ENCODE peak calls at places on chromosomes 16 and 17, in five cellular contexts. C is H9, X is neuronal stem cell, L is mesenchymal stem cell, H is trophoblast cell. Z is an unnamed sample.

GRCh38 chr17:79304907-79305306 is 230.3 kb downstream of the ENGASE start:
- DNase-seq in C (peak; percentile 69), X (no peak), H (no peak), L (no peak), Z (peak; percentile 66)

GRCh38 chr16:152141-153128 is at the start of gene HBZ:
- DNase-seq in L (no peak), X (no peak), H (no peak), C (no peak), Z (no peak)

GRCh38 chr16:57533618-57534336 is 2.6 kb downstream of the CCDC102A start:
- DNase-seq in H (no peak), L (no peak), X (no peak), C (peak; percentile 25), Z (peak; percentile 43)

GRCh38 chr16:9114112-9114511 is 22.7 kb downstream of the HAPSTR1 start:
- DNase-seq in X (no peak), H (no peak), L (no peak), C (no peak), Z (no peak)

GRCh38 chr16:13988038-13988437 is 68.1 kb downstream of the ERCC4 start:
- DNase-seq in C (no peak), H (no peak), X (no peak), L (no peak), Z (no peak)

GRCh38 chr17:10197721-10198508 is 491 bp downstream of the GAS7 start:
- DNase-seq in H (no peak), X (no peak), L (peak; percentile 33), C (peak; percentile 49), Z (no peak)

GRCh38 chr16:593406-593805 is 3.5 kb downstream of the RAB40C start:
- DNase-seq in H (peak; percentile 87), X (no peak), C (no peak), L (no peak), Z (no peak)

GRCh38 chr17:79812969-79813825 is 16.3 kb upstream of the CBX8 start:
- DNase-seq in X (no peak), H (no peak), C (peak; percentile 50), L (no peak), Z (peak; percentile 63)

GRCh38 chr17:79517812-79518211 is 93.0 kb downstream of the RBFOX3 start:
- DNase-seq in L (no peak), C (no peak), H (no peak), X (no peak), Z (no peak)

GRCh38 chr16:2511128-2511785 is 2.5 kb upstream of the ATP6V0C start:
- DNase-seq in H (no peak), C (peak; percentile 57), X (no peak), L (peak; percentile 78), Z (no peak)

GRCh38 chr17:19958023-19958422 is 19.6 kb downstream of the AKAP10 start:
- DNase-seq in L (peak; percentile 86), C (peak; percentile 69), X (peak; percentile 40), H (peak; percentile 57), Z (no peak)

GRCh38 chr16:12602811-12603698 is 200.6 kb downstream of the CPPED1 start:
- DNase-seq in H (no peak), L (no peak), C (peak; percentile 7), X (no peak), Z (no peak)

GRCh38 chr17:48382989-48383388 is 47.0 kb downstream of the SKAP1 start:
- DNase-seq in H (no peak), L (peak; percentile 43), C (no peak), X (no peak), Z (no peak)

DNA sequence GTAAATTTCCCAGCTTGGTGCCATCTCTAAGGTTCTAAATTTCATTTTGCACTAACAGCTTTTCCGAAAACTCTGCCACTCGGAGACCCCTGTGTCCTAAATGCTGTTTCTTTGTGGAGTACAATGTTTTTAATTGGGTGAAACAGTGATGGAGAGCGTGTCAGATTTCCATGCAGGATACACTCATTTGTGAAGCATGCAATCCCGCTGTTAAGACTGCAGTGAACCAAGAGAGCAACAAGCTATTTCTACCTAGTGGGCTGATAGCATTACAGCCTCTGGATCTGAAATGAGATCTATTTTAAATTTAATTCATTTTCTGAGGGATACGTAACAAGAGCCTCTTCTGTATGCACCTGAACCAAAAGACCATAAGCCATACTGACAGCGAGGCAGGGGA is 200.0 kb upstream of the COX10 start:
- DNase-seq in X (no peak), H (no peak), C (no peak), L (no peak), Z (no peak)
- H3K4me2 ChIP-seq in X (no peak overlapping the region), H (no peak overlapping the region), C (no peak overlapping the region), L (no peak overlapping the region), Z (no peak overlapping the region)

DNA sequence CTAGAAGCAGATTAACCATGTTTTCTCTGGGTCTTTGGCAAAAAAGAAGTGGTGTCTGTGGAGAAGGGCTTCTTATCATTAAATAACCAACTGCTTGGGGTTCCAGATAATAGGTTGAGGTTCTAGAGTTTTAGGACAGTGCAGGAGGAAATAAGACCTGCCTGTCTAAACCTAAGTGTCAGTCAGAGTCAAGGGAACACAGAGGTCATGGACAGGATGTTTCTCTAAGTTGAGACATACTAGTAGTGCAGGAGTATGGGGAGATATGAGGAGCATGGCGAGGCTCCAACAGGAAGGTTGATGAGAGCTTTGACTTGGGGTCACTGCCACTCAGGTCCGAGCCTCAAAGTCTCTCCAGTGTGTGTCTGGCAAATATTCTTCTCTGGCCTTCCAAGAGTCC is 5.0 kb upstream of the ANKS4B start:
- DNase-seq in X (no peak), H (no peak), L (no peak), C (no peak), Z (no peak)
- H2BK12ac ChIP-seq in X (no peak overlapping the region), H (no peak overlapping the region), L (no peak overlapping the region), C (no peak overlapping the region), Z (no peak overlapping the region)

GRCh38 chr17:58238147-58238634 is at the start of gene LPO:
- DNase-seq in C (no peak), L (no peak), X (no peak), H (no peak), Z (no peak)
- H3K4me2 ChIP-seq in C (no peak within 1 kb of the TSS), L (no peak within 1 kb of the TSS), X (no peak within 1 kb of the TSS), H (no peak within 1 kb of the TSS), Z (no peak within 1 kb of the TSS)

GRCh38 chr17:797236-797635 is 15.1 kb downstream of the MRM3 start:
- DNase-seq in C (no peak), L (no peak), H (no peak), X (no peak), Z (no peak)
- H2BK12ac ChIP-seq in C (no peak overlapping the region), L (no peak overlapping the region), H (no peak overlapping the region), X (peak overlapping the region; percentile 43), Z (no peak overlapping the region)

GRCh38 chr16:86771506-86772230 is 193.3 kb downstream of the FOXL1 start:
- DNase-seq in L (peak; percentile 42), C (no peak), H (no peak), X (no peak), Z (no peak)
- H3K4me2 ChIP-seq in L (no peak overlapping the region), C (no peak overlapping the region), H (no peak overlapping the region), X (no peak overlapping the region), Z (no peak overlapping the region)

DNA sequence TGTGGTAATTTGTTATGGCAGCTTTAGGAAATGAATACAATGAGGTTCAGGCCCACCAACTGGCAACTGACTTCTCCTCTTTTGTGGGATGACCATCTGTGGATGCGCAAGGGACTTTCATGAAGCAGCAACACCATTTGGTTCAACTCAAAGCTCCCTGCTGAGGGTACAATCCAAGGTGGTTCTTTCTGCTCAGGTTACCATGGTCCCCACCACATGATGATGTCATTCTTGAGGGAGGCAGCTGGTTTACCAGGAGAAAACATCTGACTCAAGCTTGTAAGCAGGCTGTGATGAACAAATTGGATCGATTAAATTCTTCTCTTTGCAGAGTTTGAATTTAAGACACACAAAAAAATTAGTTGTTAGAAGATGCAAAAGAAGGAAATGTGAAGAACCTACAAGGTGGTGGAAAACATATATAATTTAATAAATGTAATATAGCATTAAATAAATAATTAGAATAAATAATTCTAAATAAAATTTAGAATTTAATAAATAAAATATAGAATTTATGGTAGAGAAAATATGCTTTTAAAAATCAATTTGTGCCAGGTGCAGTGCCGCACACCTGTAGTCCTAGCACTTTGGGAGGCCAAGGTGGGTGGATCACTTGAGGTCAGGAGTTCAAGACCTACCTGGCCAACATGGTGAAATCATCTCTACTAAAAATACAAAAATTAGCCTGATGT is 67.6 kb upstream of the ANKFN1 start:
- DNase-seq in L (no peak), C (no peak), H (no peak), X (no peak), Z (no peak)
- H2BK12ac ChIP-seq in L (no peak overlapping the region), C (no peak overlapping the region), H (no peak overlapping the region), X (no peak overlapping the region), Z (no peak overlapping the region)

DNA sequence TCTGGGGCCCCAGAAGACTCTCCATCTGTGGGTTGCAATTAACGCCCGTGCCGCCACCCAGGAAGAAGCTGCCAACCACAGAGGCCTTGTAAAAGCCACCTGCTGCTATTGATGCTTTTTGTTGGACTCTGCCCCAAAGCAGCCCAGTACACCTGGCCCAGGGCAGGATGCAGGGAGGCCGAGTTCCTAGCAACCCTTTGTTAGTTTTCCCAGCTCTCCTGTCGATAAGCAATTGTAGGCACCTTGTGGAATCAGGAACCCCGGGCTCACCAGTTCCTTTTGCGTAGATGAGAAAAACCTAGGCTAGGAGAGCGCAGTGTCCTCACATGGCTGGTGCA is 103.3 kb downstream of the ABCC6 start:
- DNase-seq in X (no peak), H (no peak), L (no peak), C (no peak), Z (no peak)
- H3K4me2 ChIP-seq in X (no peak overlapping the region), H (no peak overlapping the region), L (no peak overlapping the region), C (no peak overlapping the region), Z (no peak overlapping the region)

GRCh38 chr17:75239778-75240393 is 21.5 kb downstream of the GGA3 start:
- DNase-seq in X (no peak), C (no peak), H (no peak), L (no peak), Z (no peak)

GRCh38 chr17:75239214-75239613 is 22.2 kb downstream of the GGA3 start:
- DNase-seq in X (no peak), C (no peak), H (no peak), L (no peak), Z (no peak)

GRCh38 chr17:75238684-75239191 is 22.7 kb downstream of the GGA3 start:
- DNase-seq in C (peak; percentile 85), X (peak; percentile 44), L (peak; percentile 67), H (peak; percentile 49), Z (no peak)

GRCh38 chr17:75237100-75238014 is 24.0 kb downstream of the GGA3 start:
- DNase-seq in C (no peak), L (no peak), H (no peak), X (no peak), Z (no peak)

GRCh38 chr17:75238020-75238580 is 23.3 kb downstream of the GGA3 start:
- DNase-seq in C (no peak), L (no peak), X (no peak), H (no peak), Z (no peak)
- H2BK12ac ChIP-seq in C (no peak overlapping the region), L (no peak overlapping the region), X (no peak overlapping the region), H (no peak overlapping the region), Z (no peak overlapping the region)